ENCODE peak calls at places on chromosome 19, in nine cellular contexts. C, R, K, M, D, G, A, L and E are unnamed samples.

GRCh38 chr19:50231821-50232220 is 28.4 kb downstream of the MYH14 start:
- DNase-seq in K (no peak), L (no peak), R (no peak), A (no peak), G (no peak), C (no peak), M (no peak), D (no peak), E (no peak)

GRCh38 chr19:30374791-30375650 is 2.8 kb downstream of the ZNF536 start:
- DNase-seq in D (no peak), A (no peak), C (no peak), M (no peak), G (no peak), K (no peak), L (no peak), R (no peak), E (no peak)

GRCh38 chr19:2551172-2551863 is 75.4 kb downstream of the GADD45B start:
- DNase-seq in L (no peak), G (no peak), C (no peak), M (no peak), R (no peak), K (no peak), D (no peak), A (no peak), E (no peak)

GRCh38 chr19:11693505-11694499 is 44.9 kb downstream of the ZNF823 start:
- DNase-seq in M (peak), D (peak), R (peak), K (no peak), C (peak), G (no peak), A (peak), L (no peak), E (no peak)

GRCh38 chr19:11265785-11266236 is 3.5 kb upstream of the DOCK6 start:
- DNase-seq in G (no peak), A (peak), C (no peak), M (no peak), D (no peak), K (no peak), R (no peak), L (no peak), E (no peak)

GRCh38 chr19:31449379-31449778 is 100.1 kb upstream of the TSHZ3 start:
- DNase-seq in G (no peak), D (no peak), M (no peak), C (no peak), R (no peak), A (no peak), K (no peak), L (no peak), E (no peak)

GRCh38 chr19:1237754-1238372 is at the start of gene CBARP:
- DNase-seq in R (peak), D (peak), L (no peak), G (no peak), C (peak), A (no peak), M (no peak), K (no peak), E (peak)

GRCh38 chr19:7417671-7418324 is 69.1 kb downstream of the ARHGEF18 start:
- DNase-seq in K (no peak), G (no peak), R (no peak), M (no peak), C (no peak), A (no peak), L (no peak), D (peak), E (no peak)

GRCh38 chr19:28221736-28222135 is 991.2 kb downstream of the UQCRFS1 start:
- DNase-seq in G (no peak), A (no peak), M (no peak), K (no peak), C (no peak), R (no peak), L (no peak), D (no peak), E (no peak)

GRCh38 chr19:38513762-38514167 is 80.3 kb downstream of the RYR1 start:
- DNase-seq in M (no peak), D (no peak), A (no peak), R (no peak), C (peak), K (no peak), G (no peak), L (no peak), E (no peak)

GRCh38 chr19:38733493-38734175 is 10.6 kb downstream of the CAPN12 start:
- DNase-seq in A (no peak), D (peak), R (no peak), K (no peak), C (no peak), G (no peak), L (no peak), M (no peak), E (no peak)

GRCh38 chr19:49129238-49129583 is 9.9 kb downstream of the PPFIA3 start:
- DNase-seq in G (no peak), M (no peak), L (peak), R (no peak), D (no peak), K (no peak), C (no peak), A (no peak), E (no peak)

GRCh38 chr19:10289167-10289835 is 451 bp upstream of the ICAM5 start:
- DNase-seq in L (no peak), M (no peak), D (peak), K (no peak), A (peak), C (peak), G (no peak), R (peak), E (peak)

GRCh38 chr19:5102520-5102919 is 133.6 kb downstream of the KDM4B start:
- DNase-seq in K (no peak), L (no peak), G (no peak), M (no peak), A (no peak), D (no peak), R (no peak), C (no peak), E (no peak)

GRCh38 chr19:18603255-18603957 is 3.2 kb downstream of the CRLF1 start:
- DNase-seq in A (no peak), L (no peak), R (no peak), C (no peak), M (no peak), D (no peak), K (no peak), G (no peak), E (no peak)

GRCh38 chr19:7010722-7011593 is 10.3 kb downstream of the MBD3L2B start:
- DNase-seq in G (no peak), C (no peak), A (no peak), K (no peak), L (no peak), R (no peak), D (no peak), M (no peak), E (no peak)

GRCh38 chr19:28610731-28611130 is 602.2 kb downstream of the UQCRFS1 start:
- DNase-seq in G (no peak), C (no peak), A (no peak), L (no peak), D (no peak), K (no peak), R (no peak), M (no peak), E (no peak)

GRCh38 chr19:10461047-10461949 is 41.0 kb downstream of the PDE4A start:
- DNase-seq in L (peak), D (peak), M (peak), A (peak), K (peak), G (peak), C (peak), R (peak), E (peak)

GRCh38 chr19:16447015-16447384 is 24.8 kb downstream of the EPS15L1 start:
- DNase-seq in D (peak), L (no peak), K (no peak), C (peak), R (no peak), A (peak), M (peak), G (no peak), E (no peak)

GRCh38 chr19:1978346-1978894 is 37.1 kb downstream of the BTBD2 start:
- DNase-seq in D (no peak), R (no peak), K (no peak), C (no peak), M (no peak), A (no peak), G (no peak), L (peak), E (no peak)

GRCh38 chr19:45630463-45630862 is 8.7 kb downstream of the EML2 start:
- DNase-seq in D (peak), G (no peak), A (peak), C (peak), R (no peak), M (peak), L (peak), K (no peak), E (no peak)